ENCODE peak calls at places on chromosomes 1 and 21, in eight cellular contexts. W, R, O, A, M, L, I and U are unnamed samples.
A peak's percentile ranks its signal among the peaks of the same experiment; 100 is the strongest.

GRCh38 chr1:19809044-19809750 is 5.9 kb downstream of the RNF186 start:
- DNase-seq in W (no peak), R (no peak), O (no peak), A (no peak), M (no peak), L (no peak), I (no peak), U (no peak)

GRCh38 chr1:59601032-59601431 is 213.7 kb upstream of the HOOK1 start:
- DNase-seq in W (peak; percentile 39), R (peak; percentile 93), O (no peak), A (no peak), M (peak; percentile 39), L (peak; percentile 59), I (no peak), U (peak; percentile 37)

GRCh38 chr21:36126621-36127110 is 8.2 kb upstream of the CBR3 start:
- DNase-seq in W (no peak), R (no peak), O (no peak), A (no peak), M (no peak), L (no peak), I (no peak), U (no peak)

GRCh38 chr21:23152130-23152529 is 2153.9 kb downstream of the NCAM2 start:
- DNase-seq in W (no peak), R (no peak), O (no peak), A (no peak), M (no peak), L (no peak), I (no peak), U (no peak)

GRCh38 chr1:56566040-56566774 is 13.2 kb downstream of the PLPP3 start:
- DNase-seq in W (no peak), R (no peak), O (no peak), A (no peak), M (no peak), L (no peak), I (no peak), U (no peak)

GRCh38 chr1:91699339-91699970 is 186.5 kb downstream of the TGFBR3 start:
- DNase-seq in W (peak; percentile 29), R (peak; percentile 97), O (no peak), A (no peak), M (no peak), L (peak; percentile 44), I (no peak), U (peak; percentile 74)

GRCh38 chr1:227947425-227947677 is 381 bp downstream of the WNT9A start:
- DNase-seq in W (no peak), R (peak; percentile 53), O (no peak), A (no peak), M (peak; percentile 5), L (no peak), I (no peak), U (peak; percentile 60)

GRCh38 chr1:160618763-160619274 is 28.0 kb downstream of the SLAMF1 start:
- DNase-seq in W (no peak), R (no peak), O (no peak), A (peak; percentile 17), M (no peak), L (no peak), I (no peak), U (no peak)

GRCh38 chr1:222335586-222335985 is 212.3 kb downstream of the HHIPL2 start:
- DNase-seq in W (no peak), R (no peak), O (no peak), A (no peak), M (peak; percentile 40), L (no peak), I (no peak), U (no peak)

GRCh38 chr21:31911138-31911907 is 38.5 kb downstream of the HUNK start:
- DNase-seq in W (no peak), R (peak; percentile 98), O (no peak), A (no peak), M (no peak), L (no peak), I (no peak), U (peak; percentile 80)

GRCh38 chr1:167328306-167328705 is 107.6 kb downstream of the POU2F1 start:
- DNase-seq in W (no peak), R (no peak), O (no peak), A (no peak), M (no peak), L (no peak), I (no peak), U (no peak)

GRCh38 chr1:188386161-188386560 is 1557.4 kb downstream of the PLA2G4A start:
- DNase-seq in W (no peak), R (no peak), O (no peak), A (no peak), M (no peak), L (no peak), I (no peak), U (no peak)

GRCh38 chr1:32878183-32878582 is 7.5 kb upstream of the FNDC5 start:
- DNase-seq in W (no peak), R (peak; percentile 66), O (no peak), A (no peak), M (peak; percentile 19), L (no peak), I (peak; percentile 50), U (peak; percentile 45)

GRCh38 chr1:178273707-178274410 is 180.0 kb downstream of the RASAL2 start:
- DNase-seq in W (no peak), R (peak; percentile 35), O (no peak), A (no peak), M (peak; percentile 53), L (no peak), I (no peak), U (no peak)

GRCh38 chr1:201080135-201080534 is 32.1 kb downstream of the CACNA1S start:
- DNase-seq in W (no peak), R (no peak), O (no peak), A (no peak), M (no peak), L (no peak), I (no peak), U (no peak)

GRCh38 chr1:41242645-41243171 is 602 bp upstream of the SCMH1 start:
- DNase-seq in W (no peak), R (no peak), O (no peak), A (no peak), M (no peak), L (no peak), I (no peak), U (no peak)

GRCh38 chr1:162283657-162284056 is 93.0 kb downstream of the SPATA46 start:
- DNase-seq in W (no peak), R (no peak), O (no peak), A (no peak), M (no peak), L (peak; percentile 43), I (no peak), U (no peak)

GRCh38 chr1:47812848-47813508 is 184.2 kb downstream of the TRABD2B start:
- DNase-seq in W (no peak), R (no peak), O (no peak), A (no peak), M (peak; percentile 39), L (no peak), I (no peak), U (no peak)

GRCh38 chr1:53400761-53401379 is 58.3 kb upstream of the DMRTB1 start:
- DNase-seq in W (no peak), R (no peak), O (no peak), A (no peak), M (no peak), L (no peak), I (no peak), U (no peak)

GRCh38 chr1:10776206-10776905 is 20.1 kb downstream of the CASZ1 start:
- DNase-seq in W (peak; percentile 81), R (no peak), O (no peak), A (no peak), M (no peak), L (no peak), I (no peak), U (no peak)

GRCh38 chr1:11071463-11072215 is 11.8 kb upstream of the SRM start:
- DNase-seq in W (no peak), R (no peak), O (no peak), A (no peak), M (no peak), L (no peak), I (peak; percentile 31), U (no peak)

GRCh38 chr1:20114021-20114648 is 5.2 kb downstream of the PLA2G2D start:
- DNase-seq in W (peak; percentile 27), R (no peak), O (no peak), A (no peak), M (no peak), L (no peak), I (no peak), U (no peak)